ENCODE peak calls at places on chromosomes 5 and 9, in seven cellular contexts. T, B, U, Y, Q, E and X are unnamed samples. For H3K27me3, the result is how much of the 10 kb centered on the place peaks cover.

GRCh38 chr5:134053840-134054338 is 49.1 kb upstream of the VDAC1 start:
- DNase-seq in T (no peak), B (no peak), U (peak), Y (no peak), Q (no peak), E (no peak), X (peak)

GRCh38 chr9:10173561-10173960 is 439.2 kb downstream of the PTPRD start:
- DNase-seq in T (no peak), B (no peak), U (no peak), Y (no peak), Q (no peak), E (no peak), X (no peak)

GRCh38 chr5:180201051-180201987 is 7.7 kb downstream of the RASGEF1C start:
- DNase-seq in T (peak), B (peak), U (peak), Y (no peak), Q (no peak), E (peak), X (no peak)

GRCh38 chr9:129609486-129610192 is 11.3 kb downstream of the C9orf50 start:
- DNase-seq in T (no peak), B (peak), U (no peak), Y (no peak), Q (peak), E (peak), X (peak)

GRCh38 chr9:77764894-77765780 is 117.0 kb upstream of the GNA14 start:
- DNase-seq in T (no peak), B (no peak), U (peak), Y (peak), Q (no peak), E (no peak), X (no peak)

GRCh38 chr9:129237195-129237611 is 59.1 kb upstream of the IER5L start:
- DNase-seq in T (no peak), B (no peak), U (peak), Y (no peak), Q (no peak), E (peak), X (peak)

GRCh38 chr5:157203417-157203816 is 22.8 kb downstream of the ITK start:
- DNase-seq in T (no peak), B (no peak), U (no peak), Y (no peak), Q (no peak), E (no peak), X (no peak)

GRCh38 chr5:166961938-166962337 is 1329.5 kb upstream of the WWC1 start:
- DNase-seq in T (no peak), B (no peak), U (no peak), Y (no peak), Q (no peak), E (no peak), X (no peak)

GRCh38 chr9:128406848-128407391 is 13.7 kb upstream of the CERCAM start:
- DNase-seq in T (no peak), B (no peak), U (peak), Y (no peak), Q (no peak), E (no peak), X (no peak)

GRCh38 chr5:159218595-159219023 is 9.3 kb upstream of the RNF145 start:
- DNase-seq in T (no peak), B (no peak), U (no peak), Y (no peak), Q (no peak), E (no peak), X (no peak)
- H3K27ac ChIP-seq in T (peak), B (no peak), U (no peak), Y (no peak), Q (no peak), E (no peak), X (no peak)

GRCh38 chr9:126674365-126675146 is 60.8 kb downstream of the LMX1B start:
- DNase-seq in T (no peak), B (no peak), U (no peak), Y (no peak), Q (no peak), E (no peak), X (no peak)

GRCh38 chr9:126671983-126672382 is 58.3 kb downstream of the LMX1B start:
- DNase-seq in T (no peak), B (no peak), U (no peak), Y (no peak), Q (no peak), E (no peak), X (no peak)

GRCh38 chr9:126671381-126671831 is 57.7 kb downstream of the LMX1B start:
- DNase-seq in T (no peak), B (no peak), U (no peak), Y (no peak), Q (peak), E (no peak), X (no peak)

GRCh38 chr9:126673689-126674364 is 60.1 kb downstream of the LMX1B start:
- DNase-seq in T (no peak), B (no peak), U (peak), Y (no peak), Q (no peak), E (no peak), X (no peak)

DNA sequence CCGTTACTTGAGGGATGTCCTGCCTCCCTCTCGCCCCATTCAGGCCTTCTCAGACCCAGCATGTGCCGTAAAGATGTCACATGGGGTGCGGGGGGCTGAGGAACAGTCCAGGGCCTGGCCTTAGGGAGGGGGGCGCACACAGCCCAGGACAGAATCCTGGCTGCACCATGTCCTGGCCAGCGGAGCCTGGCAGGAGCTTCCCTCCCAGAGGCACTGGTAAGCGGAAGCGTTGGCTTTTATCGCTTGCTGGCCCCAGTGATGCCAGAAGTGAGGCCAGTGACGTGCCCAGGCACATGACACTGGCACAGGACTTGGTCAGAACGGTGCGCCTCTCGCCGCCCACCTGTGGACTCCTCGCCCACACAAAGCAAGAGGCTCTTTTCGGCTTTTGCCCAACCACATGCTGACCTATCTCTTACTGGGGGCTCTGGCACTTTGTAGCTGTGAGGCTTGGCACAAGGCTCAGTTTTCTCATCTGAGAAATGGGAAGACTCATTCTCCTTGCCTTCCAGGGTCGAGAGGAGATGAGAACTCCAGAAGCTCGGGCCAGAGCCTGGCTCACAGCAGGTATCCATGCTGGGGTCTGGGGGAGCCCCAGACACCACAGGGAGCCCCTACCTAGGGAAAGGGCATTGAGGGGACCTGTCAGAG is 59.0 kb downstream of the LMX1B start:
- DNase-seq in T (no peak), B (no peak), U (no peak), Y (no peak), Q (no peak), E (no peak), X (no peak)
- H3K27me3 ChIP-seq in T (under half), B (half or more), U (under half), Y (half or more), Q (half or more), E (half or more), X (under half)

DNA sequence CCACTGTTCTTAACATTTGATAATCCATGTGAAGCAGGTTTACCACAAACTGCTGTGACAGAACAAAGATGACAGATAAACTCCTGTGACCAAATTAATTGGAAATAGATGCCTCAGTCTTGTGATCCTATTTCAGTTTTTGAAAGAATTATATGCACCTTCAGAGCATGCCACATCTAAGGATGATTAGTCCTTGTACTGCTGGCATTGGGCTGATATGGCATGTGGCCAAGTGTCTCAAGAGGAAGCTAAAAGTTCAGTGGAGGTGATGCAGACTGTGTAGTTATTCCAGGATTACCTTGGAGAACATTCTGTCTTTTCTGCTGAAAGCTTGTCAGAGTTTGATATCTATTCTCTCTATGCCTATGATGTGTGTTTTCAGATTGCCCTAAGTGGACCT is 314.4 kb upstream of the EFNA5 start:
- DNase-seq in T (no peak), B (no peak), U (peak), Y (no peak), Q (no peak), E (no peak), X (no peak)
- H3K27ac ChIP-seq in T (no peak), B (no peak), U (no peak), Y (no peak), Q (no peak), E (no peak), X (no peak)

GRCh38 chr5:73411927-73412596 is 36.5 kb downstream of the FOXD1 start:
- DNase-seq in T (no peak), B (no peak), U (no peak), Y (no peak), Q (no peak), E (no peak), X (no peak)
- H3K27me3 ChIP-seq in T (under half), B (half or more), U (under half), Y (under half), Q (half or more), E (half or more), X (under half)

DNA sequence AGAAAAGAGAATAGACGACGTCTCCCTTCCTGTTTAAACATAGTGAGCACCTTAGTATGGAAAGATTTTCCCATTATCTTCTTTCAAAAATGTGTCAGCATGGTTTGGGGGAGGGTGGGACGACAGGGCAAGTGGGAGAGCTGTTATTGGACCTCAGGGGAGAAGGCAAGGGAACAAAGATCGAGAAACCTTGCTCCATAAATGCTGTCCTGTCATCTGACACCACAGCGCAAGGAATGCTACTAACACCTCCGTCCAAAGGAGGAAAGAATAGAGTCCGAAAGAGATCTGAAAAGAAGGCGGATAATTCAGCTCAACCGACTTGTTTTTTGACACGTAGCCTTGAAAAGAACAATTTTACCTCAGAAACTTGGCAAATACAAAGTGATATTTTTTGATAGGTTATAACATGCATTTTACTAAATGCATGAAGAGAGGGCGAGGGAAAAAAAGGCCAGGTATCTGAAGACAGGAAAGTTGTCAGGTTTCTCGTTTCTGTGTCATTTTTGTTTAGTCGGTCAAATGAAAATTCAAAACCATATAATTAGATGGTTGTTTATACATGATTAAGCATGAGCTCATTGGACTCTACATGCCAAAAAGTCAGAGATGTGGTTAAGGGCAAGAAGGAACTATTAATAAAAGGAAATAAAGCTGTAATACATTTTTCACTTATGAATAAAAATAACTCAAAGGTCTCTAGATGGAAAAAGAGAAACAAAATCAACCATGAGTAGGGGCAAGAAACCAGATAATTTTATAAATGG is 155.7 kb downstream of the GLIS3 start:
- DNase-seq in T (no peak), B (no peak), U (peak), Y (no peak), Q (no peak), E (no peak), X (no peak)
- H3K27ac ChIP-seq in T (peak), B (no peak), U (peak), Y (no peak), Q (peak), E (no peak), X (no peak)

GRCh38 chr5:88145205-88145602 is 123.4 kb downstream of the TMEM161B start:
- DNase-seq in T (no peak), B (no peak), U (no peak), Y (no peak), Q (no peak), E (no peak), X (no peak)
- H3K27me3 ChIP-seq in T (under half), B (under half), U (under half), Y (under half), Q (half or more), E (half or more), X (under half)

GRCh38 chr5:160747559-160747958 is 104.5 kb downstream of the ATP10B start:
- DNase-seq in T (no peak), B (no peak), U (no peak), Y (no peak), Q (no peak), E (no peak), X (no peak)
- H3K27ac ChIP-seq in T (no peak), B (no peak), U (no peak), Y (no peak), Q (no peak), E (no peak), X (no peak)